ENCODE peak calls at places on chromosomes 3 and 15, in seven cellular contexts. P is ovary; R is body of pancreas; O is right lobe of liver; J is SK-N-SH; N is GM23248; D is CD4-positive, CD25-positive, alpha-beta regulatory T cell. Y is an unnamed sample.

GRCh38 chr3:155815030-155815429 is 9.0 kb upstream of the C3orf33 start:
- DNase-seq in O (no peak), D (no peak), J (no peak), P (no peak), R (no peak), N (no peak), Y (no peak)

GRCh38 chr15:90465930-90466567 is 63.7 kb upstream of the CRTC3 start:
- DNase-seq in J (no peak), N (peak; percentile 37), R (no peak), D (no peak), O (no peak), P (no peak), Y (no peak)

GRCh38 chr3:123379041-123379830 is 69.7 kb downstream of the ADCY5 start:
- DNase-seq in J (no peak), N (no peak), D (no peak), O (no peak), R (no peak), P (peak; percentile 19), Y (no peak)

GRCh38 chr3:62151591-62151990 is 221.8 kb downstream of the FEZF2 start:
- DNase-seq in P (no peak), N (peak; percentile 47), O (no peak), D (no peak), J (no peak), R (no peak), Y (no peak)

GRCh38 chr3:150147776-150148175 is 177.1 kb upstream of the PFN2 start:
- DNase-seq in O (no peak), R (no peak), N (peak; percentile 38), J (no peak), P (no peak), D (no peak), Y (no peak)

GRCh38 chr15:24956131-24956838 is 1.5 kb downstream of the SNRPN start:
- DNase-seq in J (peak; percentile 79), P (peak; percentile 79), R (peak; percentile 82), N (peak; percentile 82), D (peak; percentile 68), O (peak; percentile 63), Y (peak; percentile 66)

GRCh38 chr3:193593666-193594025 is 638 bp downstream of the OPA1 start:
- DNase-seq in N (peak; percentile 69), D (peak; percentile 48), R (no peak), J (peak; percentile 40), P (no peak), O (no peak), Y (no peak)

GRCh38 chr15:47719730-47720129 is 2.4 kb downstream of the SEMA6D start:
- DNase-seq in P (no peak), J (no peak), D (no peak), N (no peak), R (no peak), O (no peak), Y (no peak)

GRCh38 chr15:85100186-85100937 is 118.7 kb downstream of the PDE8A start:
- DNase-seq in R (no peak), O (no peak), P (no peak), N (no peak), D (no peak), J (no peak), Y (no peak)

GRCh38 chr3:45819543-45819942 is 22.4 kb downstream of the LZTFL1 start:
- DNase-seq in D (no peak), R (no peak), N (peak; percentile 71), P (no peak), J (no peak), O (no peak), Y (no peak)

GRCh38 chr3:151230644-151231043 is 27.6 kb upstream of the GPR171 start:
- DNase-seq in P (no peak), O (no peak), N (no peak), J (no peak), R (no peak), D (no peak), Y (no peak)

GRCh38 chr15:65055201-65055870 is 10.1 kb downstream of the SLC51B start:
- DNase-seq in J (peak; percentile 17), P (no peak), O (peak; percentile 75), D (no peak), R (no peak), N (peak; percentile 56), Y (no peak)

GRCh38 chr3:30112904-30113484 is 493.4 kb upstream of the TGFBR2 start:
- DNase-seq in J (no peak), P (no peak), D (peak; percentile 48), N (peak; percentile 70), R (no peak), O (no peak), Y (no peak)

GRCh38 chr3:104628185-104628789 is 738.4 kb upstream of the ALCAM start:
- DNase-seq in O (no peak), N (peak; percentile 84), D (no peak), R (no peak), P (no peak), J (peak; percentile 37), Y (no peak)

GRCh38 chr15:80455051-80455648 is 51.0 kb downstream of the ARNT2 start:
- DNase-seq in D (no peak), J (no peak), O (no peak), P (no peak), N (peak; percentile 67), R (peak; percentile 68), Y (no peak)

GRCh38 chr3:9746330-9746729 is 3.4 kb upstream of the OGG1 start:
- DNase-seq in P (no peak), D (no peak), O (no peak), J (no peak), R (no peak), N (peak; percentile 84), Y (no peak)

GRCh38 chr15:66940368-66940767 is 125.0 kb upstream of the SMAD3 start:
- DNase-seq in O (no peak), R (no peak), J (no peak), D (no peak), N (peak; percentile 58), P (no peak), Y (no peak)

GRCh38 chr15:40772014-40772413 is 2.2 kb downstream of the C15orf62 start:
- DNase-seq in R (no peak), J (peak; percentile 33), O (no peak), P (no peak), D (no peak), N (no peak), Y (no peak)
- H3K4me1 ChIP-seq in R (no peaks in the 10 kb centered on the region), J (peaks cover 20% of the 10 kb centered on the region), O (peaks cover 45% of the 10 kb centered on the region), P (no peaks in the 10 kb centered on the region), D (peaks cover 19% of the 10 kb centered on the region), N (peaks cover 9% of the 10 kb centered on the region), Y (peaks cover 10% of the 10 kb centered on the region)

GRCh38 chr15:22265056-22265945 is 185.0 kb downstream of the OR4M2 start:
- DNase-seq in R (no peak), O (no peak), D (peak; percentile 76), N (no peak), P (no peak), J (no peak), Y (no peak)
- H3K9me3 ChIP-seq in R (no peaks in the 10 kb centered on the region), O (no peaks in the 10 kb centered on the region), D (no peaks in the 10 kb centered on the region), N (no peaks in the 10 kb centered on the region), P (no peaks in the 10 kb centered on the region), J (no peaks in the 10 kb centered on the region), Y (no peaks in the 10 kb centered on the region)

GRCh38 chr3:63508775-63509174 is 143.7 kb upstream of the SNTN start:
- DNase-seq in N (no peak), J (no peak), D (no peak), P (no peak), O (no peak), R (no peak), Y (no peak)
- H3K27ac ChIP-seq in N (no peak overlapping the region), J (no peak overlapping the region), D (no peak overlapping the region), P (no peak overlapping the region), O (no peak overlapping the region), R (no peak overlapping the region), Y (no peak overlapping the region)

DNA sequence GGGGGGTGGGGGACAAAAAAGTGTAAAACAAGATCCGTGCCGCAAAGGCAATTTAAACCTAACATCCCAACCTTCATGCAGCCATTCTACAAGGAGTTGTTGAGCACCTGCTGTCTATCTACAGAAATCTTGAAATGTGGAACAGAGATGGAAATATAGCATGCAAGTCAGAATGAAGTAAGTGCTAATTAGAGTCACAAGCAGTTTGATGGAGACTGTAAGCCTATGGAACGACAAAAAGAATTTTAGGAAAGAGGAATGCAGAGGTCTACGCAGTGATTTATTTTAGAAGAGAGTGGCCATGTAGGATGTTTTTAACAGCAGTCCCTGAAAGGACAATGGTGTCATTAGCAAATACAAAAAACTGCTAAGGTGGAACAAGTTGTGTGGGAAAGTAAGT is 846 bp upstream of the DCBLD2 start:
- DNase-seq in R (no peak), D (no peak), P (no peak), O (no peak), J (peak; percentile 14), N (no peak), Y (no peak)
- H3K4me1 ChIP-seq in R (peaks cover 21% of the 10 kb centered on the region), D (peaks cover 16% of the 10 kb centered on the region), P (peaks cover 1% of the 10 kb centered on the region), O (no peaks in the 10 kb centered on the region), J (peaks cover 5% of the 10 kb centered on the region), N (peaks cover 45% of the 10 kb centered on the region), Y (peaks cover 50% of the 10 kb centered on the region)

GRCh38 chr15:26670116-26670515 is 102.8 kb downstream of the GABRB3 start:
- DNase-seq in D (no peak), O (no peak), R (no peak), N (no peak), P (no peak), J (no peak), Y (no peak)
- H3K9me3 ChIP-seq in D (peaks cover 4% of the 10 kb centered on the region), O (no peaks in the 10 kb centered on the region), R (no peaks in the 10 kb centered on the region), N (no peaks in the 10 kb centered on the region), P (no peaks in the 10 kb centered on the region), J (no peaks in the 10 kb centered on the region), Y (no peaks in the 10 kb centered on the region)

DNA sequence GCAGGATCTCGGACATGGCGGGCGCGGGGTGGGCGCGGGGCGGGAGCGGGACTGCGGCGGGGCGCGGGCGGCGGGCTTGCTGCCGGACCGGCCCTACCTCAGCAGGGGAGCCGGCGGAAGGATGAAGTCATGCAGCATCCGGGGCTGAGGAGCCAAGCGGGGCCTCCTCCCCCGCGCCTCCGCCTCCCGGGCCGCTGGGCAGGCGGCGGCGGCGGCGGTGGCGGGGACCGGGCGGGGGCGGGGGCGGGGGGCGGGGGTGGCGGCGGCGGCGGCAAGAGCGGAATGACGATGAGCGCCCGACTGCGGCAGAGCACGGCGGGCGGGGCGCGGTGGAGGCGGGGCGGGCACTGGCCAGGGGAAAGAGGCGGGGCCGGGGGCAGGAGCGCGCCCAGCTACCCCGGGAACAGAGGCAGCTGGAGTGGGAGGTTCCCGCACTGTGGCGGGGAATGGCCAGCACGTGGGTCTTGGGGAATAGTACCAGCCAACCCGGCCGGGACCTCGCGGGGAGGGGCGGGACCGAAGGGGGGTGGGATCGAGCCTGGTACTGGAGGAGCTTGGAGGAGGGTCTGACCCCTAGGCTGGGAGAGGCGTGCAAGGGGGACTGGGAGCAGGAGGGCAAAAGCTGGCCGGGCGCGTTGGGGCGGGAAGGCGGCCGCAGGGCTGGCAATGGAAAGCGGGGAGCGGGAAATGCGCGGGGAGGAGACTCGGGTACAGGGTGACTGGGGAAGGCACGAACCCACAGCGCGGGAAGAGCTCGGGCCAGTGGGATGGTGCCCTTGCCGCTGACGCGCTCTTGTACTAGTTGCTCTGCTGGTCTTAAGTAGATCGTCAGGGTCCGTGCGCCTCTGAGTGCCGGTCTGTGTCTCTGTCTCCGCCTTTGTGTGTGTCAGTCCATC is at the start of gene CAMK2N2:
- DNase-seq in R (peak; percentile 97), D (no peak), P (peak; percentile 45), N (peak; percentile 73), O (peak; percentile 79), J (peak; percentile 98), Y (peak; percentile 46)
- H3K27ac ChIP-seq in R (peak within 1 kb of the TSS; percentile 99), D (no peak within 1 kb of the TSS), P (no peak within 1 kb of the TSS), N (no peak within 1 kb of the TSS), O (no peak within 1 kb of the TSS), J (peak within 1 kb of the TSS; percentile 28), Y (no peak within 1 kb of the TSS)

Y was measured in left ventricle myocardium inferior.